ENCODE peak calls at places on chromosomes 7 and 10, in six cellular contexts. N is NCI-H146; Q is NCI-H1092; T is endothelial cell; A is stimulated activated naive CD8-positive, alpha-beta T cell treated with anti-CD3 and anti-CD28 coated beads, Interleukin-15, Interleukin-2, amounts not matched to agents 100 U/mL and 50 U/mL, for 24 hours; P is glomerular endothelial cell. J is an unnamed sample.

GRCh38 chr7:157657741-157658740 is 321.2 kb downstream of the DNAJB6 start:
- DNase-seq in A (no peak), P (no peak), N (no peak), Q (no peak), T (no peak), J (no peak)

GRCh38 chr10:22086730-22087364 is 83.3 kb upstream of the DNAJC1 start:
- DNase-seq in N (peak; percentile 44), T (no peak), P (no peak), Q (peak; percentile 73), A (no peak), J (no peak)

GRCh38 chr7:103810112-103810744 is 179.2 kb downstream of the RELN start:
- DNase-seq in T (no peak), N (peak; percentile 53), A (no peak), Q (no peak), P (no peak), J (no peak)

GRCh38 chr7:64990216-64990615 is 620 bp downstream of the ZNF117 start:
- DNase-seq in A (no peak), P (no peak), N (no peak), T (no peak), Q (no peak), J (no peak)

GRCh38 chr10:130737622-130738021 is 573.9 kb downstream of the TCERG1L start:
- DNase-seq in A (no peak), P (no peak), N (no peak), Q (no peak), T (no peak), J (no peak)

GRCh38 chr7:50304911-50305621 is 550 bp downstream of the IKZF1 start:
- DNase-seq in N (no peak), P (no peak), T (no peak), Q (no peak), A (peak; percentile 67), J (no peak)

GRCh38 chr10:74485283-74485682 is 334.3 kb downstream of the ADK start:
- DNase-seq in A (no peak), T (no peak), Q (no peak), N (no peak), P (no peak), J (no peak)

GRCh38 chr10:6009159-6009558 is 31.8 kb upstream of the IL15RA start:
- DNase-seq in T (no peak), A (no peak), P (no peak), Q (no peak), N (no peak), J (no peak)

GRCh38 chr10:71351628-71352319 is 32.7 kb downstream of the SLC29A3 start:
- DNase-seq in T (no peak), P (no peak), A (no peak), Q (no peak), N (no peak), J (no peak)

GRCh38 chr7:44595934-44596635 is 10.3 kb upstream of the OGDH start:
- DNase-seq in T (no peak), A (no peak), N (no peak), P (no peak), Q (no peak), J (no peak)

GRCh38 chr7:39686261-39686924 is 63.0 kb downstream of the RALA start:
- DNase-seq in N (no peak), A (no peak), P (no peak), T (no peak), Q (no peak), J (no peak)

GRCh38 chr10:6204063-6204340 is 1.3 kb downstream of the PFKFB3 start:
- DNase-seq in P (no peak), N (peak; percentile 33), A (peak; percentile 73), Q (no peak), T (peak; percentile 41), J (peak; percentile 61)

GRCh38 chr10:79137826-79138225 is 69.1 kb downstream of the ZMIZ1 start:
- DNase-seq in N (no peak), Q (no peak), P (no peak), T (no peak), A (peak; percentile 75), J (no peak)

GRCh38 chr7:141231018-141231792 is 157.3 kb downstream of the TMEM178B start:
- DNase-seq in P (no peak), T (peak; percentile 45), N (peak; percentile 80), Q (peak; percentile 12), A (no peak), J (no peak)

GRCh38 chr7:101856488-101857357 is 39.3 kb downstream of the CUX1 start:
- DNase-seq in A (peak; percentile 85), N (no peak), T (peak; percentile 59), P (peak; percentile 68), Q (peak; percentile 14), J (peak; percentile 31)

GRCh38 chr10:89550509-89550908 is 15.1 kb upstream of the SLC16A12 start:
- DNase-seq in A (no peak), N (no peak), P (no peak), Q (no peak), T (no peak), J (no peak)

J was measured in stimulated activated CD4-positive, alpha-beta T cell treated with anti-CD3 and anti-CD28 coated beads, TNF-alpha, amount 100 ng/mL, for 1 hour.